ENCODE peak calls at places on chromosomes 16 and 17, in six cellular contexts. P is CD8-positive, alpha-beta T cell; D is A549; O is iPS-NIHi11; Y is NT2/D1; Q is epithelial cell of esophagus. B is an unnamed sample.

GRCh38 chr16:2280981-2281542 is 13.1 kb upstream of the RNPS1 start:
- DNase-seq in P (no peak), D (no peak), O (peak), Y (no peak), Q (no peak), B (no peak)

GRCh38 chr16:69535123-69536050 is 30.4 kb upstream of the NFAT5 start:
- DNase-seq in P (no peak), D (no peak), O (no peak), Y (no peak), Q (peak), B (no peak)

GRCh38 chr16:89741342-89742014 is 20.1 kb downstream of the ZNF276 start:
- DNase-seq in P (no peak), D (no peak), O (no peak), Y (no peak), Q (no peak), B (no peak)

GRCh38 chr17:42979511-42980273 is at the start of gene PTGES3L:
- DNase-seq in P (peak), D (peak), O (peak), Y (no peak), Q (no peak), B (no peak)

GRCh38 chr16:69727916-69728270 is 1.5 kb upstream of the NQO1 start:
- DNase-seq in P (no peak), D (no peak), O (no peak), Y (no peak), Q (no peak), B (no peak)

GRCh38 chr17:49468827-49469385 is 26.2 kb upstream of the NGFR start:
- DNase-seq in P (no peak), D (no peak), O (no peak), Y (no peak), Q (no peak), B (no peak)

GRCh38 chr16:84982434-84982833 is 28.9 kb downstream of the ZDHHC7 start:
- DNase-seq in P (peak), D (no peak), O (no peak), Y (no peak), Q (no peak), B (no peak)

GRCh38 chr17:77391668-77392375 is 251.1 kb downstream of the SEC14L1 start:
- DNase-seq in P (peak), D (peak), O (peak), Y (no peak), Q (peak), B (no peak)

GRCh38 chr17:82901836-82902235 is 62.0 kb upstream of the ZNF750 start:
- DNase-seq in P (no peak), D (no peak), O (no peak), Y (no peak), Q (no peak), B (no peak)